ENCODE peak calls at places on chromosome 1, in five cellular contexts. S, J, Y, D and N are unnamed samples.

GRCh38 chr1:44594871-44595735 is 79.2 kb downstream of the TMEM53 start:
- DNase-seq in S (peak; percentile 79), J (peak; percentile 62), Y (peak; percentile 65), D (peak; percentile 52), N (peak; percentile 95)

GRCh38 chr1:116325922-116326321 is 47.1 kb upstream of the ATP1A1 start:
- DNase-seq in S (no peak), J (no peak), Y (peak; percentile 8), D (peak; percentile 31), N (no peak)

GRCh38 chr1:21865943-21866628 is 54.0 kb downstream of the LDLRAD2 start:
- DNase-seq in S (no peak), J (peak; percentile 8), Y (no peak), D (no peak), N (peak; percentile 49)

GRCh38 chr1:2611034-2611501 is 21.7 kb downstream of the MMEL1 start:
- DNase-seq in S (peak; percentile 32), J (peak; percentile 23), Y (no peak), D (no peak), N (peak; percentile 62)

GRCh38 chr1:214579183-214579582 is 23.8 kb upstream of the CENPF start:
- DNase-seq in S (no peak), J (no peak), Y (no peak), D (no peak), N (no peak)

GRCh38 chr1:47703161-47703825 is 265.4 kb downstream of the FOXD2 start:
- DNase-seq in S (no peak), J (no peak), Y (no peak), D (no peak), N (no peak)

GRCh38 chr1:212315907-212316306 is 30.7 kb downstream of the PPP2R5A start:
- DNase-seq in S (peak; percentile 18), J (peak; percentile 52), Y (no peak), D (no peak), N (no peak)

GRCh38 chr1:198903203-198903602 is 264.4 kb downstream of the PTPRC start:
- DNase-seq in S (no peak), J (no peak), Y (no peak), D (no peak), N (no peak)

GRCh38 chr1:56416385-56416972 is 162.9 kb downstream of the PLPP3 start:
- DNase-seq in S (no peak), J (peak; percentile 34), Y (no peak), D (no peak), N (no peak)

GRCh38 chr1:23588749-23589505 is 29.6 kb upstream of the ID3 start:
- DNase-seq in S (no peak), J (no peak), Y (no peak), D (no peak), N (no peak)

GRCh38 chr1:24277420-24278169 is 41.6 kb upstream of the GRHL3 start:
- DNase-seq in S (no peak), J (peak; percentile 41), Y (no peak), D (no peak), N (no peak)

GRCh38 chr1:237041795-237042466 is at the start of gene RYR2:
- DNase-seq in S (peak; percentile 25), J (peak; percentile 40), Y (no peak), D (no peak), N (no peak)

GRCh38 chr1:111754964-111755320 is 759 bp upstream of the DDX20 start:
- DNase-seq in S (peak; percentile 36), J (peak; percentile 64), Y (peak; percentile 10), D (no peak), N (peak; percentile 55)

GRCh38 chr1:88401283-88401682 is 282.8 kb upstream of the PKN2 start:
- DNase-seq in S (no peak), J (no peak), Y (no peak), D (no peak), N (no peak)

GRCh38 chr1:40264354-40264781 is 6.3 kb downstream of the ZMPSTE24 start:
- DNase-seq in S (no peak), J (no peak), Y (no peak), D (no peak), N (no peak)